ENCODE peak calls at places on chromosomes 11 and 22, in seven cellular contexts. Q is mucosa of gallbladder, T is neural progenitor cell, W is pancreas, D is NCI-H69, X is GM10248, H is hypothalamus. J is an unnamed sample.
A peak's percentile ranks its signal among the peaks of the same experiment; 100 is the strongest.

GRCh38 chr11:72670041-72670440 is 4.2 kb downstream of the PDE2A start:
- DNase-seq in H (no peak), X (no peak), D (no peak), Q (no peak), T (no peak), W (no peak), J (no peak)

GRCh38 chr11:128713595-128713994 is 19.7 kb downstream of the FLI1 start:
- DNase-seq in X (no peak), H (no peak), D (no peak), T (no peak), Q (no peak), W (no peak), J (no peak)

GRCh38 chr11:75371930-75372876 is 20.7 kb upstream of the ARRB1 start:
- DNase-seq in X (no peak), T (no peak), W (no peak), H (no peak), D (peak; percentile 81), Q (peak; percentile 45), J (no peak)

GRCh38 chr22:50303848-50304527 is 3.5 kb downstream of the PLXNB2 start:
- DNase-seq in Q (peak; percentile 68), X (peak; percentile 60), H (no peak), T (peak; percentile 33), W (peak; percentile 61), D (peak; percentile 39), J (no peak)

GRCh38 chr11:8066911-8067455 is 14.0 kb upstream of the TUB start:
- DNase-seq in H (no peak), X (no peak), D (no peak), W (no peak), Q (peak; percentile 12), T (no peak), J (no peak)

GRCh38 chr11:130780437-130780836 is 135.8 kb downstream of the SNX19 start:
- DNase-seq in D (no peak), H (no peak), X (no peak), T (no peak), Q (no peak), W (no peak), J (no peak)

GRCh38 chr22:23109441-23109978 is 32.3 kb downstream of the RSPH14 start:
- DNase-seq in X (no peak), Q (no peak), T (no peak), D (no peak), H (no peak), W (no peak), J (no peak)

GRCh38 chr22:44357296-44357961 is 44.7 kb upstream of the SHISAL1 start:
- DNase-seq in X (no peak), Q (no peak), T (peak; percentile 56), D (peak; percentile 23), H (no peak), W (peak; percentile 6), J (no peak)

GRCh38 chr11:62477927-62478326 is 59.1 kb downstream of the SCGB1A1 start:
- DNase-seq in T (no peak), D (no peak), H (no peak), W (no peak), Q (no peak), X (no peak), J (no peak)

GRCh38 chr11:29171350-29171950 is 845.4 kb downstream of the KCNA4 start:
- DNase-seq in X (no peak), D (no peak), Q (no peak), T (no peak), H (no peak), W (no peak), J (no peak)

GRCh38 chr11:127521413-127521812 is 520.8 kb upstream of the KIRREL3 start:
- DNase-seq in W (no peak), X (no peak), D (no peak), H (no peak), Q (no peak), T (no peak), J (no peak)

GRCh38 chr11:66494935-66495334 is 14.7 kb downstream of the DPP3 start:
- DNase-seq in Q (no peak), W (no peak), X (no peak), D (no peak), T (peak; percentile 30), H (no peak), J (no peak)

GRCh38 chr11:43788394-43788793 is 92.2 kb upstream of the ALKBH3 start:
- DNase-seq in D (peak; percentile 22), T (peak; percentile 27), Q (peak; percentile 11), H (no peak), W (no peak), X (no peak), J (no peak)

GRCh38 chr11:124674168-124674517 is 439 bp downstream of the SPA17 start:
- DNase-seq in X (no peak), D (peak; percentile 23), H (no peak), T (no peak), W (no peak), Q (no peak), J (no peak)

GRCh38 chr11:60863550-60864521 is 3.5 kb upstream of the ZP1 start:
- DNase-seq in D (peak; percentile 19), Q (no peak), T (no peak), W (no peak), H (no peak), X (no peak), J (no peak)

GRCh38 chr22:25081409-25081824 is 118.2 kb upstream of the CRYBB3 start:
- DNase-seq in D (peak; percentile 79), X (peak; percentile 66), H (no peak), Q (peak; percentile 30), T (peak; percentile 58), W (no peak), J (no peak)

GRCh38 chr11:87219266-87219665 is 181.5 kb downstream of the TMEM135 start:
- DNase-seq in Q (no peak), W (no peak), X (peak; percentile 15), H (no peak), D (no peak), T (peak; percentile 5), J (no peak)

GRCh38 chr11:134519390-134519750 is 107.3 kb upstream of the B3GAT1 start:
- DNase-seq in W (no peak), D (no peak), H (no peak), Q (no peak), T (no peak), X (no peak), J (no peak)

GRCh38 chr11:57432017-57432590 is 5.2 kb upstream of the SLC43A3 start:
- DNase-seq in T (no peak), H (no peak), X (no peak), Q (no peak), W (no peak), D (no peak), J (no peak)

GRCh38 chr11:5564259-5565019 is 16.1 kb upstream of the OR52H1 start:
- DNase-seq in X (no peak), T (no peak), D (no peak), W (no peak), H (no peak), Q (no peak), J (no peak)

GRCh38 chr11:121928597-121929580 is 187.1 kb downstream of the BLID start:
- DNase-seq in X (no peak), Q (no peak), T (peak; percentile 44), W (no peak), D (no peak), H (no peak), J (no peak)

J was measured in glomerular endothelial cell.